ENCODE peak calls at places on chromosomes 16 and 17, in ten cellular contexts. One of them, this sample, is unnamed.

GRCh38 chr16:87096746-87097145 is 220.4 kb downstream of the C16orf95 start:
- DNase-seq in left ventricle myocardium inferior: no peak
- DNase-seq in fibroblast of pulmonary artery: no peak
- DNase-seq in adrenal gland: no peak
- DNase-seq in spleen: no peak
- DNase-seq in breast epithelium: no peak
- DNase-seq in ovary: no peak
- DNase-seq in BJ: no peak
- DNase-seq in MM.1S: no peak
- DNase-seq in AG04449: no peak
- DNase-seq in this sample: no peak

GRCh38 chr16:67883872-67884261 is 818 bp upstream of the NRN1L start:
- DNase-seq in left ventricle myocardium inferior: peak; percentile 54
- DNase-seq in fibroblast of pulmonary artery: peak; percentile 56
- DNase-seq in adrenal gland: peak; percentile 63
- DNase-seq in spleen: peak; percentile 92
- DNase-seq in breast epithelium: peak; percentile 49
- DNase-seq in ovary: peak; percentile 71
- DNase-seq in BJ: no peak
- DNase-seq in MM.1S: peak; percentile 43
- DNase-seq in AG04449: no peak
- DNase-seq in this sample: no peak

GRCh38 chr17:76329664-76330063 is 21.6 kb upstream of the QRICH2 start:
- DNase-seq in left ventricle myocardium inferior: no peak
- DNase-seq in fibroblast of pulmonary artery: no peak
- DNase-seq in adrenal gland: no peak
- DNase-seq in spleen: no peak
- DNase-seq in breast epithelium: no peak
- DNase-seq in ovary: no peak
- DNase-seq in BJ: no peak
- DNase-seq in MM.1S: no peak
- DNase-seq in AG04449: no peak
- DNase-seq in this sample: no peak

GRCh38 chr17:58006563-58006923 is 503 bp downstream of the SRSF1 start:
- DNase-seq in left ventricle myocardium inferior: peak; percentile 75
- DNase-seq in fibroblast of pulmonary artery: peak; percentile 74
- DNase-seq in adrenal gland: peak; percentile 85
- DNase-seq in spleen: peak; percentile 89
- DNase-seq in breast epithelium: peak; percentile 79
- DNase-seq in ovary: peak; percentile 82
- DNase-seq in BJ: no peak
- DNase-seq in MM.1S: peak; percentile 59
- DNase-seq in AG04449: no peak
- DNase-seq in this sample: no peak

GRCh38 chr16:68645494-68646388 is 631 bp downstream of the CDH3 start:
- DNase-seq in left ventricle myocardium inferior: no peak
- DNase-seq in fibroblast of pulmonary artery: no peak
- DNase-seq in adrenal gland: no peak
- DNase-seq in spleen: no peak
- DNase-seq in breast epithelium: peak; percentile 55
- DNase-seq in ovary: peak; percentile 75
- DNase-seq in BJ: no peak
- DNase-seq in MM.1S: no peak
- DNase-seq in AG04449: no peak
- DNase-seq in this sample: no peak

GRCh38 chr16:70157477-70158260 is 15.9 kb upstream of the CLEC18C start:
- DNase-seq in left ventricle myocardium inferior: no peak
- DNase-seq in fibroblast of pulmonary artery: no peak
- DNase-seq in adrenal gland: no peak
- DNase-seq in spleen: peak; percentile 51
- DNase-seq in breast epithelium: no peak
- DNase-seq in ovary: no peak
- DNase-seq in BJ: no peak
- DNase-seq in MM.1S: no peak
- DNase-seq in AG04449: no peak
- DNase-seq in this sample: no peak

GRCh38 chr17:83053021-83053778 is 26.2 kb upstream of the METRNL start:
- DNase-seq in left ventricle myocardium inferior: peak; percentile 15
- DNase-seq in fibroblast of pulmonary artery: no peak
- DNase-seq in adrenal gland: peak; percentile 56
- DNase-seq in spleen: peak; percentile 83
- DNase-seq in breast epithelium: no peak
- DNase-seq in ovary: peak; percentile 50
- DNase-seq in BJ: no peak
- DNase-seq in MM.1S: no peak
- DNase-seq in AG04449: no peak
- DNase-seq in this sample: no peak

GRCh38 chr16:84511821-84512220 is 7.4 kb upstream of the MEAK7 start:
- DNase-seq in left ventricle myocardium inferior: no peak
- DNase-seq in fibroblast of pulmonary artery: no peak
- DNase-seq in adrenal gland: no peak
- DNase-seq in spleen: no peak
- DNase-seq in breast epithelium: no peak
- DNase-seq in ovary: no peak
- DNase-seq in BJ: no peak
- DNase-seq in MM.1S: no peak
- DNase-seq in AG04449: no peak
- DNase-seq in this sample: no peak

GRCh38 chr17:73052923-73053322 is 39.6 kb downstream of the SLC39A11 start:
- DNase-seq in left ventricle myocardium inferior: no peak
- DNase-seq in fibroblast of pulmonary artery: no peak
- DNase-seq in adrenal gland: no peak
- DNase-seq in spleen: no peak
- DNase-seq in breast epithelium: no peak
- DNase-seq in ovary: no peak
- DNase-seq in BJ: no peak
- DNase-seq in MM.1S: no peak
- DNase-seq in AG04449: no peak
- DNase-seq in this sample: no peak

GRCh38 chr16:66619534-66620418 is 15.3 kb downstream of the CMTM3 start:
- DNase-seq in left ventricle myocardium inferior: no peak
- DNase-seq in fibroblast of pulmonary artery: peak; percentile 64
- DNase-seq in adrenal gland: no peak
- DNase-seq in spleen: peak; percentile 53
- DNase-seq in breast epithelium: no peak
- DNase-seq in ovary: no peak
- DNase-seq in BJ: peak; percentile 71
- DNase-seq in MM.1S: no peak
- DNase-seq in AG04449: no peak
- DNase-seq in this sample: no peak

GRCh38 chr16:85123891-85124635 is 11.8 kb upstream of the CIBAR2 start:
- DNase-seq in left ventricle myocardium inferior: peak; percentile 58
- DNase-seq in fibroblast of pulmonary artery: peak; percentile 85
- DNase-seq in adrenal gland: peak; percentile 43
- DNase-seq in spleen: no peak
- DNase-seq in breast epithelium: peak; percentile 82
- DNase-seq in ovary: no peak
- DNase-seq in BJ: peak; percentile 71
- DNase-seq in MM.1S: no peak
- DNase-seq in AG04449: no peak
- DNase-seq in this sample: no peak

GRCh38 chr17:50308666-50309065 is 34.4 kb downstream of the TMEM92 start:
- DNase-seq in left ventricle myocardium inferior: no peak
- DNase-seq in fibroblast of pulmonary artery: peak; percentile 44
- DNase-seq in adrenal gland: no peak
- DNase-seq in spleen: no peak
- DNase-seq in breast epithelium: no peak
- DNase-seq in ovary: no peak
- DNase-seq in BJ: no peak
- DNase-seq in MM.1S: no peak
- DNase-seq in AG04449: no peak
- DNase-seq in this sample: no peak

GRCh38 chr16:79601092-79601977 is 798 bp upstream of the MAF start:
- DNase-seq in left ventricle myocardium inferior: peak; percentile 67
- DNase-seq in fibroblast of pulmonary artery: peak; percentile 10
- DNase-seq in adrenal gland: peak; percentile 75
- DNase-seq in spleen: peak; percentile 85
- DNase-seq in breast epithelium: peak; percentile 31
- DNase-seq in ovary: peak; percentile 67
- DNase-seq in BJ: no peak
- DNase-seq in MM.1S: peak; percentile 38
- DNase-seq in AG04449: no peak
- DNase-seq in this sample: no peak

GRCh38 chr17:64505320-64506200 is 529 bp downstream of the DDX5 start:
- DNase-seq in left ventricle myocardium inferior: peak; percentile 91
- DNase-seq in fibroblast of pulmonary artery: peak; percentile 90
- DNase-seq in adrenal gland: peak; percentile 93
- DNase-seq in spleen: peak; percentile 97
- DNase-seq in breast epithelium: peak; percentile 90
- DNase-seq in ovary: peak; percentile 94
- DNase-seq in BJ: peak; percentile 18
- DNase-seq in MM.1S: peak; percentile 83
- DNase-seq in AG04449: no peak
- DNase-seq in this sample: no peak

GRCh38 chr16:85667841-85668413 is 20.8 kb downstream of the GINS2 start:
- DNase-seq in left ventricle myocardium inferior: no peak
- DNase-seq in fibroblast of pulmonary artery: no peak
- DNase-seq in adrenal gland: no peak
- DNase-seq in spleen: peak; percentile 61
- DNase-seq in breast epithelium: no peak
- DNase-seq in ovary: peak; percentile 14
- DNase-seq in BJ: no peak
- DNase-seq in MM.1S: no peak
- DNase-seq in AG04449: no peak
- DNase-seq in this sample: no peak

GRCh38 chr16:21223787-21224186 is 9.7 kb upstream of the ANKS4B start:
- DNase-seq in left ventricle myocardium inferior: no peak
- DNase-seq in fibroblast of pulmonary artery: no peak
- DNase-seq in adrenal gland: no peak
- DNase-seq in spleen: no peak
- DNase-seq in breast epithelium: no peak
- DNase-seq in ovary: no peak
- DNase-seq in BJ: no peak
- DNase-seq in MM.1S: peak; percentile 28
- DNase-seq in AG04449: no peak
- DNase-seq in this sample: no peak

GRCh38 chr16:5776876-5777275 is 679.3 kb upstream of the EEF2KMT start:
- DNase-seq in left ventricle myocardium inferior: no peak
- DNase-seq in fibroblast of pulmonary artery: no peak
- DNase-seq in adrenal gland: no peak
- DNase-seq in spleen: no peak
- DNase-seq in breast epithelium: no peak
- DNase-seq in ovary: no peak
- DNase-seq in BJ: no peak
- DNase-seq in MM.1S: no peak
- DNase-seq in AG04449: no peak
- DNase-seq in this sample: no peak

GRCh38 chr16:5642470-5642869 is 544.9 kb upstream of the EEF2KMT start:
- DNase-seq in left ventricle myocardium inferior: no peak
- DNase-seq in fibroblast of pulmonary artery: no peak
- DNase-seq in adrenal gland: no peak
- DNase-seq in spleen: no peak
- DNase-seq in breast epithelium: no peak
- DNase-seq in ovary: no peak
- DNase-seq in BJ: no peak
- DNase-seq in MM.1S: no peak
- DNase-seq in AG04449: no peak
- DNase-seq in this sample: no peak

GRCh38 chr17:28570716-28571254 is 539 bp downstream of the PIGS start:
- DNase-seq in left ventricle myocardium inferior: peak; percentile 25
- DNase-seq in fibroblast of pulmonary artery: no peak
- DNase-seq in adrenal gland: no peak
- DNase-seq in spleen: peak; percentile 89
- DNase-seq in breast epithelium: peak; percentile 33
- DNase-seq in ovary: peak; percentile 40
- DNase-seq in BJ: no peak
- DNase-seq in MM.1S: peak; percentile 47
- DNase-seq in AG04449: no peak
- DNase-seq in this sample: no peak

GRCh38 chr16:84699147-84699711 is 571 bp upstream of the USP10 start:
- DNase-seq in left ventricle myocardium inferior: no peak
- DNase-seq in fibroblast of pulmonary artery: no peak
- DNase-seq in adrenal gland: no peak
- DNase-seq in spleen: no peak
- DNase-seq in breast epithelium: no peak
- DNase-seq in ovary: no peak
- DNase-seq in BJ: no peak
- DNase-seq in MM.1S: no peak
- DNase-seq in AG04449: no peak
- DNase-seq in this sample: no peak

GRCh38 chr17:78872486-78872885 is 30.5 kb downstream of the CEP295NL start:
- DNase-seq in left ventricle myocardium inferior: no peak
- DNase-seq in fibroblast of pulmonary artery: no peak
- DNase-seq in adrenal gland: no peak
- DNase-seq in spleen: no peak
- DNase-seq in breast epithelium: no peak
- DNase-seq in ovary: no peak
- DNase-seq in BJ: no peak
- DNase-seq in MM.1S: no peak
- DNase-seq in AG04449: no peak
- DNase-seq in this sample: no peak

GRCh38 chr17:1203111-1203966 is 23.6 kb upstream of the ABR start:
- DNase-seq in left ventricle myocardium inferior: peak; percentile 63
- DNase-seq in fibroblast of pulmonary artery: peak; percentile 56
- DNase-seq in adrenal gland: peak; percentile 81
- DNase-seq in spleen: peak; percentile 90
- DNase-seq in breast epithelium: peak; percentile 48
- DNase-seq in ovary: peak; percentile 71
- DNase-seq in BJ: no peak
- DNase-seq in MM.1S: no peak
- DNase-seq in AG04449: no peak
- DNase-seq in this sample: no peak
- TF ChIP-seq CTCF in left ventricle myocardium inferior: no peak
- TF ChIP-seq CTCF in fibroblast of pulmonary artery: no peak
- TF ChIP-seq CTCF in adrenal gland: no peak
- TF ChIP-seq CTCF in spleen: no peak
- TF ChIP-seq CTCF in breast epithelium: no peak
- TF ChIP-seq CTCF in ovary: no peak
- TF ChIP-seq CTCF in BJ: peak; percentile 26
- TF ChIP-seq CTCF in MM.1S: no peak
- TF ChIP-seq CTCF in AG04449: no peak
- TF ChIP-seq CTCF in this sample: no peak

GRCh38 chr17:29585080-29585751 is 4.2 kb downstream of the GIT1 start:
- DNase-seq in left ventricle myocardium inferior: no peak
- DNase-seq in fibroblast of pulmonary artery: peak; percentile 36
- DNase-seq in adrenal gland: peak; percentile 28
- DNase-seq in spleen: peak; percentile 76
- DNase-seq in breast epithelium: no peak
- DNase-seq in ovary: no peak
- DNase-seq in BJ: no peak
- DNase-seq in MM.1S: no peak
- DNase-seq in AG04449: no peak
- DNase-seq in this sample: no peak
- TF ChIP-seq CTCF in left ventricle myocardium inferior: peak; percentile 26
- TF ChIP-seq CTCF in fibroblast of pulmonary artery: peak; percentile 35
- TF ChIP-seq CTCF in adrenal gland: no peak
- TF ChIP-seq CTCF in spleen: no peak
- TF ChIP-seq CTCF in breast epithelium: no peak
- TF ChIP-seq CTCF in ovary: no peak
- TF ChIP-seq CTCF in BJ: peak; percentile 42
- TF ChIP-seq CTCF in MM.1S: peak; percentile 36
- TF ChIP-seq CTCF in AG04449: peak; percentile 16
- TF ChIP-seq CTCF in this sample: peak; percentile 36

GRCh38 chr17:17692353-17693252 is 11.3 kb downstream of the RAI1 start:
- DNase-seq in left ventricle myocardium inferior: no peak
- DNase-seq in fibroblast of pulmonary artery: no peak
- DNase-seq in adrenal gland: peak; percentile 47
- DNase-seq in spleen: no peak
- DNase-seq in breast epithelium: no peak
- DNase-seq in ovary: no peak
- DNase-seq in BJ: no peak
- DNase-seq in MM.1S: no peak
- DNase-seq in AG04449: no peak
- DNase-seq in this sample: no peak
- TF ChIP-seq CTCF in left ventricle myocardium inferior: no peak
- TF ChIP-seq CTCF in fibroblast of pulmonary artery: peak; percentile 4
- TF ChIP-seq CTCF in adrenal gland: no peak
- TF ChIP-seq CTCF in spleen: no peak
- TF ChIP-seq CTCF in breast epithelium: no peak
- TF ChIP-seq CTCF in ovary: no peak
- TF ChIP-seq CTCF in BJ: no peak
- TF ChIP-seq CTCF in MM.1S: no peak
- TF ChIP-seq CTCF in AG04449: no peak
- TF ChIP-seq CTCF in this sample: no peak

GRCh38 chr16:55543470-55543869 is 23.0 kb upstream of the CAPNS2 start:
- DNase-seq in left ventricle myocardium inferior: no peak
- DNase-seq in fibroblast of pulmonary artery: peak; percentile 68
- DNase-seq in adrenal gland: no peak
- DNase-seq in spleen: no peak
- DNase-seq in breast epithelium: no peak
- DNase-seq in ovary: no peak
- DNase-seq in BJ: no peak
- DNase-seq in MM.1S: no peak
- DNase-seq in AG04449: no peak
- DNase-seq in this sample: no peak
- TF ChIP-seq CTCF in left ventricle myocardium inferior: peak; percentile 55
- TF ChIP-seq CTCF in fibroblast of pulmonary artery: peak; percentile 23
- TF ChIP-seq CTCF in adrenal gland: peak; percentile 72
- TF ChIP-seq CTCF in spleen: no peak
- TF ChIP-seq CTCF in breast epithelium: no peak
- TF ChIP-seq CTCF in ovary: peak; percentile 21
- TF ChIP-seq CTCF in BJ: peak; percentile 29
- TF ChIP-seq CTCF in MM.1S: peak; percentile 19
- TF ChIP-seq CTCF in AG04449: no peak
- TF ChIP-seq CTCF in this sample: peak; percentile 47

This sample was measured in epithelial cell of proximal tubule.